ENCODE peak calls at places on chromosomes 13 and 19, in ten cellular contexts. F is NCI-H2029; Z is cortex of kidney; L is cardiac septum; N is NCI-H1694 treated with DMSO at 0.1 percent for 48 hours; G is NCI-H2081; U is kidney tubule cell; B is effector CD4-positive, alpha-beta T cell; Q is lung; J is stimulated activated CD4-positive, alpha-beta T cell treated with anti-CD3 and anti-CD28 coated beads, Interleukin-2, amount 100 ng/mL, for 48 hours. A is an unnamed sample.

GRCh38 chr13:44165895-44166496 is 207.6 kb upstream of the SERP2 start:
- DNase-seq in F (no peak), L (no peak), U (peak), G (peak), N (no peak), Q (peak), Z (no peak), J (no peak), B (no peak), A (no peak)

GRCh38 chr19:8615813-8616596 is 5.5 kb upstream of the ADAMTS10 start:
- DNase-seq in G (peak), J (peak), L (peak), N (peak), F (no peak), B (peak), U (peak), Q (peak), Z (no peak), A (peak)

GRCh38 chr13:50678464-50679162 is 164.9 kb downstream of the DLEU7 start:
- DNase-seq in Z (no peak), Q (no peak), B (no peak), G (no peak), J (no peak), N (no peak), L (no peak), F (no peak), U (peak), A (peak)

GRCh38 chr13:40563350-40564125 is 102.9 kb downstream of the FOXO1 start:
- DNase-seq in L (no peak), U (peak), G (no peak), F (no peak), N (no peak), B (no peak), Z (no peak), J (no peak), Q (no peak), A (no peak)

GRCh38 chr19:49496574-49497008 is 357 bp downstream of the RPS11 start:
- DNase-seq in B (no peak), L (no peak), J (no peak), G (no peak), F (no peak), U (no peak), Q (no peak), Z (no peak), N (no peak), A (peak)

GRCh38 chr13:63190219-63190618 is 1774.6 kb upstream of the PCDH20 start:
- DNase-seq in U (peak), Z (no peak), G (peak), B (no peak), F (no peak), J (no peak), Q (no peak), N (no peak), L (no peak), A (peak)

GRCh38 chr13:111632906-111633305 is 312.5 kb downstream of the TEX29 start:
- DNase-seq in J (no peak), F (no peak), N (no peak), B (no peak), Z (no peak), U (no peak), L (no peak), Q (no peak), G (no peak), A (no peak)

GRCh38 chr19:41409288-41409687 is 11.7 kb downstream of the BCKDHA start:
- DNase-seq in N (no peak), Z (no peak), G (no peak), J (no peak), Q (peak), L (no peak), U (peak), F (peak), B (no peak), A (peak)

GRCh38 chr13:98677398-98677797 is 75.1 kb downstream of the SLC15A1 start:
- DNase-seq in Q (no peak), U (no peak), F (no peak), J (no peak), L (no peak), N (no peak), Z (no peak), G (no peak), B (no peak), A (no peak)

GRCh38 chr19:45901912-45902650 is at the start of gene MYPOP:
- DNase-seq in Z (no peak), Q (no peak), N (no peak), U (no peak), J (no peak), L (no peak), F (no peak), B (no peak), G (no peak), A (peak)

GRCh38 chr13:32917504-32917903 is 98.7 kb upstream of the KL start:
- DNase-seq in Z (no peak), J (no peak), B (no peak), U (peak), G (no peak), F (no peak), L (no peak), N (no peak), Q (no peak), A (peak)

GRCh38 chr19:18420931-18421330 is 1.7 kb downstream of the SSBP4 start:
- DNase-seq in J (no peak), L (no peak), B (no peak), G (no peak), N (no peak), Q (no peak), U (no peak), Z (no peak), F (no peak), A (no peak)

GRCh38 chr19:10855879-10856522 is 7.8 kb downstream of the C19orf38 start:
- DNase-seq in G (no peak), L (no peak), Q (no peak), B (no peak), N (no peak), J (peak), F (no peak), U (peak), Z (no peak), A (peak)

GRCh38 chr19:34975056-34975455 is 11.0 kb upstream of the ZNF792 start:
- DNase-seq in Q (no peak), U (no peak), B (no peak), F (no peak), L (no peak), G (no peak), Z (no peak), N (no peak), J (no peak), A (no peak)

GRCh38 chr13:51802601-51803000 is 1.4 kb downstream of the DHRS12 start:
- DNase-seq in Q (no peak), F (no peak), N (no peak), Z (no peak), G (no peak), B (no peak), J (no peak), L (peak), U (no peak), A (peak)